ENCODE peak calls at places on chromosomes 12 and 14, in nine cellular contexts. Q, H, Y, A, X, R, I, T and O are unnamed samples.

GRCh38 chr12:6374781-6375150 is 597 bp downstream of the SCNN1A start:
- DNase-seq in Q (no peak), H (peak), Y (no peak), A (no peak), X (no peak), R (no peak), I (no peak), T (peak), O (no peak)

GRCh38 chr14:33669111-33669510 is 281.8 kb downstream of the EGLN3 start:
- DNase-seq in Q (no peak), H (no peak), Y (no peak), A (no peak), X (no peak), R (no peak), I (no peak), T (no peak), O (no peak)

GRCh38 chr14:88492272-88493089 is 62.3 kb downstream of the PTPN21 start:
- DNase-seq in Q (peak), H (peak), Y (peak), A (peak), X (no peak), R (peak), I (peak), T (no peak), O (no peak)

GRCh38 chr14:51460051-51460450 is 191.7 kb upstream of the FRMD6 start:
- DNase-seq in Q (no peak), H (no peak), Y (no peak), A (no peak), X (no peak), R (no peak), I (no peak), T (no peak), O (no peak)

GRCh38 chr12:89525002-89525823 is 617 bp upstream of the GALNT4 start:
- DNase-seq in Q (peak), H (peak), Y (no peak), A (peak), X (peak), R (peak), I (peak), T (peak), O (peak)

GRCh38 chr12:108337235-108338223 is 1.6 kb downstream of the CMKLR1 start:
- DNase-seq in Q (no peak), H (no peak), Y (no peak), A (no peak), X (no peak), R (peak), I (peak), T (no peak), O (no peak)

GRCh38 chr12:124681779-124682391 is 114.5 kb upstream of the NCOR2 start:
- DNase-seq in Q (no peak), H (no peak), Y (peak), A (no peak), X (peak), R (peak), I (peak), T (peak), O (peak)

GRCh38 chr12:53380797-53381738 is 1.1 kb downstream of the SP1 start:
- DNase-seq in Q (no peak), H (peak), Y (no peak), A (no peak), X (no peak), R (no peak), I (no peak), T (peak), O (no peak)

GRCh38 chr14:22432348-22432976 is 156.6 kb downstream of the DAD1 start:
- DNase-seq in Q (peak), H (peak), Y (no peak), A (no peak), X (no peak), R (peak), I (peak), T (no peak), O (no peak)

GRCh38 chr12:97061164-97061563 is 154.1 kb downstream of the NEDD1 start:
- DNase-seq in Q (no peak), H (no peak), Y (no peak), A (no peak), X (no peak), R (no peak), I (no peak), T (no peak), O (no peak)

GRCh38 chr12:29957835-29958234 is 174.1 kb upstream of the TMTC1 start:
- DNase-seq in Q (no peak), H (no peak), Y (no peak), A (no peak), X (no peak), R (no peak), I (no peak), T (no peak), O (no peak)

GRCh38 chr12:71585218-71585617 is 78.4 kb downstream of the ZFC3H1 start:
- DNase-seq in Q (no peak), H (no peak), Y (no peak), A (no peak), X (no peak), R (no peak), I (no peak), T (no peak), O (no peak)

GRCh38 chr12:2149091-2149490 is 96.3 kb downstream of the CACNA1C start:
- DNase-seq in Q (no peak), H (no peak), Y (no peak), A (no peak), X (no peak), R (no peak), I (no peak), T (no peak), O (no peak)

GRCh38 chr12:115000038-115000437 is 316.1 kb upstream of the TBX3 start:
- DNase-seq in Q (no peak), H (no peak), Y (no peak), A (no peak), X (no peak), R (no peak), I (peak), T (no peak), O (no peak)

GRCh38 chr12:121260091-121260490 is 36.4 kb downstream of the CAMKK2 start:
- DNase-seq in Q (no peak), H (no peak), Y (no peak), A (no peak), X (no peak), R (no peak), I (no peak), T (peak), O (no peak)

GRCh38 chr14:55388160-55388559 is 23.5 kb downstream of the ATG14 start:
- DNase-seq in Q (no peak), H (no peak), Y (no peak), A (no peak), X (no peak), R (no peak), I (no peak), T (no peak), O (no peak)

GRCh38 chr14:75978249-75978731 is 3.5 kb downstream of the TGFB3 start:
- DNase-seq in Q (peak), H (peak), Y (no peak), A (peak), X (no peak), R (no peak), I (no peak), T (peak), O (no peak)

GRCh38 chr12:117005417-117006046 is 93.7 kb downstream of the TESC start:
- DNase-seq in Q (no peak), H (no peak), Y (no peak), A (no peak), X (no peak), R (no peak), I (no peak), T (no peak), O (no peak)

GRCh38 chr12:108623577-108623976 is 10.1 kb downstream of the SELPLG start:
- DNase-seq in Q (no peak), H (no peak), Y (no peak), A (no peak), X (no peak), R (no peak), I (no peak), T (no peak), O (no peak)

GRCh38 chr12:26252946-26253345 is 57.6 kb downstream of the SSPN start:
- DNase-seq in Q (no peak), H (no peak), Y (no peak), A (no peak), X (no peak), R (no peak), I (no peak), T (no peak), O (no peak)

GRCh38 chr12:131038159-131038558 is 84.5 kb downstream of the ADGRD1 start:
- DNase-seq in Q (no peak), H (no peak), Y (no peak), A (no peak), X (no peak), R (no peak), I (no peak), T (peak), O (no peak)

GRCh38 chr12:126447346-126447745 is 1382.1 kb downstream of the AACS start:
- DNase-seq in Q (no peak), H (no peak), Y (peak), A (no peak), X (no peak), R (no peak), I (no peak), T (no peak), O (no peak)

GRCh38 chr12:11717533-11717961 is 68.1 kb downstream of the ETV6 start:
- DNase-seq in Q (no peak), H (no peak), Y (no peak), A (no peak), X (no peak), R (no peak), I (no peak), T (no peak), O (no peak)

GRCh38 chr14:97251423-97252155 is 454.4 kb downstream of the VRK1 start:
- DNase-seq in Q (no peak), H (no peak), Y (peak), A (no peak), X (no peak), R (no peak), I (no peak), T (no peak), O (no peak)

GRCh38 chr12:11581179-11581755 is 68.2 kb upstream of the ETV6 start:
- DNase-seq in Q (peak), H (peak), Y (no peak), A (peak), X (peak), R (peak), I (peak), T (no peak), O (no peak)

GRCh38 chr12:59780605-59781135 is 184.8 kb downstream of the SLC16A7 start:
- DNase-seq in Q (no peak), H (no peak), Y (no peak), A (no peak), X (no peak), R (no peak), I (no peak), T (no peak), O (no peak)

GRCh38 chr12:13204428-13204827 is 7.9 kb downstream of the EMP1 start:
- DNase-seq in Q (no peak), H (no peak), Y (no peak), A (no peak), X (no peak), R (no peak), I (no peak), T (no peak), O (no peak)

GRCh38 chr14:105448706-105449111 is 25.9 kb upstream of the CRIP2 start:
- DNase-seq in Q (peak), H (peak), Y (no peak), A (peak), X (peak), R (peak), I (peak), T (peak), O (peak)

GRCh38 chr14:68191567-68192321 is 372.2 kb downstream of the RAD51B start:
- DNase-seq in Q (no peak), H (no peak), Y (no peak), A (no peak), X (no peak), R (no peak), I (peak), T (no peak), O (no peak)

GRCh38 chr12:69553626-69554248 is 31.5 kb upstream of the CCT2 start:
- DNase-seq in Q (no peak), H (no peak), Y (no peak), A (no peak), X (no peak), R (no peak), I (no peak), T (no peak), O (no peak)

GRCh38 chr14:39230416-39230815 is 3.3 kb upstream of the MIA2 start:
- DNase-seq in Q (no peak), H (no peak), Y (no peak), A (no peak), X (no peak), R (no peak), I (no peak), T (no peak), O (no peak)

GRCh38 chr14:74948228-74949175 is 6.9 kb downstream of the PGF start:
- DNase-seq in Q (no peak), H (no peak), Y (no peak), A (no peak), X (no peak), R (peak), I (no peak), T (no peak), O (no peak)

DNA sequence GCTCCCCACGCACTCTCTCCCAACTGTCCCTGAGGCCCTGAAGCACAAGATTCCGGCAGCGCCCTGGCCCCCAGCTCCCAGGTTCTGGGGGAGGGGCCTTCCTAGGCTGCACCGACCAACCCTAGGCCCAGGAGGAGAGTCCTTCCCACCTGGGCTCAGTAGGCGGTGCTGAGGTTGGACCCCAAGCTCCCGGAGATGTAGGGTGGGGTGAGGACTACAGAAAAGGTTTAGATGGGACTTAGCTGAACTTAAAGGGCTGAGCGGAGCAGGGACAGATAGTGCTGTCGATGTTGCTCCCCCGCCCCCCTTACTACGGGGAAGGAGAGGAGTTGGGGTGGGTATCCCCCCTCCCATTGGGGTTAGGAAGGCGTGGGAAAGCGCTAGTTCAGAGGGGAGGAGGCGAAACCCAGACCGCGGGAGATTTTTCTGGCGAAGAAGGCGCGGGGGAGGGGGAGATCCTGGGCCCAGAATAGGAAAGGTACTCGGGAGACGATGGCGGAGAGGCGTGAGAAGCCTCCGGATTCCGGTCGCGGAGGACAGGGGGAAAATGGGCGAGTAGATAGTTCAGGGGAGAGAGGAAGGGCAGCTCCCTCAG is 4.2 kb upstream of the BAZ2A start:
- DNase-seq in Q (peak), H (peak), Y (no peak), A (peak), X (no peak), R (peak), I (peak), T (peak), O (no peak)
- H3K27ac ChIP-seq in Q (peak), H (peak), Y (peak), A (peak), X (peak), R (peak), I (peak), T (peak), O (peak)

DNA sequence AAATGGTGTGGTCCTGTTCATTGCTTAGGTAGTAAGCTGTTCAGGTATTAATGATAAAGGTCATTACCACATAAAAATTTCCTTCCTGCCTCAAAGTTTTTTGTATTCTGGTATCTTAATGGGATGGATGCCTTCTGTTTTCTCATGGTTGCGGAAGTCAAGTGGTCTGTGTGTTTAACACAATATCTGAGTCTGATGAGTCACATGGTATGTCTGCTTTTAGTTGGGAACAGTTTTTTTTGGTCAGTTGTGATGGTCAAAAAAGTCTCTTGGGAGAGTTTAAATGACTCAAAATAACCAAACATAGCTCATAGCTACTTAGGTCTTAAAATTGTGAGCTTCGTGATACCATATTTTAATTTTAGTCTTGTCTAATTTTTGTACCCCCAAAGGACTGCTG is 40.7 kb downstream of the STK38L start:
- DNase-seq in Q (no peak), H (no peak), Y (no peak), A (no peak), X (no peak), R (no peak), I (no peak), T (no peak), O (no peak)
- H3K27ac ChIP-seq in Q (peak), H (peak), Y (peak), A (no peak), X (peak), R (peak), I (no peak), T (peak), O (peak)

GRCh38 chr14:99038401-99038800 is 233.6 kb downstream of the BCL11B start:
- DNase-seq in Q (peak), H (no peak), Y (no peak), A (no peak), X (no peak), R (no peak), I (no peak), T (no peak), O (no peak)
- H3K27ac ChIP-seq in Q (no peak), H (no peak), Y (no peak), A (no peak), X (no peak), R (no peak), I (no peak), T (no peak), O (no peak)

GRCh38 chr12:32235251-32235650 is 128.6 kb downstream of the BICD1 start:
- DNase-seq in Q (no peak), H (no peak), Y (no peak), A (no peak), X (no peak), R (no peak), I (no peak), T (no peak), O (no peak)

GRCh38 chr12:32240210-32240609 is 133.6 kb downstream of the BICD1 start:
- DNase-seq in Q (no peak), H (no peak), Y (no peak), A (no peak), X (no peak), R (no peak), I (no peak), T (no peak), O (no peak)

DNA sequence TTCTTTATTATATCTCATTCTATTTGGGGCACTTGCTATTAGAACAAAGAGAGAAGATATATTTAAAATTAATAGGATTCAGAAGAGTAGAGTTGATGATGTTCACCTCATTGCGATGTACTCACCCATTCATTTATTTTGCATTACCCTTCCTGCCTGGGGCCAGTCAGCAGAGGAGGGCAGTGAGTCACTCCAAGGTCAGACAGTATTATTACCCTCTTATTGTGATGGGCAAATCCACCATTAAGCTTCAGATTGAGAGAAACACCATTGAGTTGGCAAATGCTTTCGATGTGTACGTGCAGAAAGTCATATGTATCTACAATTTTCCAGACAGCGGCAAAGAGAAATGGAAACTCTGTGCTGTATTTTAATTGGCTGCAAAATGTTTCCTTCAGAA is 134.2 kb downstream of the BICD1 start:
- DNase-seq in Q (no peak), H (no peak), Y (no peak), A (no peak), X (no peak), R (no peak), I (no peak), T (no peak), O (no peak)
- H3K27ac ChIP-seq in Q (no peak), H (no peak), Y (no peak), A (no peak), X (no peak), R (no peak), I (no peak), T (no peak), O (no peak)

DNA sequence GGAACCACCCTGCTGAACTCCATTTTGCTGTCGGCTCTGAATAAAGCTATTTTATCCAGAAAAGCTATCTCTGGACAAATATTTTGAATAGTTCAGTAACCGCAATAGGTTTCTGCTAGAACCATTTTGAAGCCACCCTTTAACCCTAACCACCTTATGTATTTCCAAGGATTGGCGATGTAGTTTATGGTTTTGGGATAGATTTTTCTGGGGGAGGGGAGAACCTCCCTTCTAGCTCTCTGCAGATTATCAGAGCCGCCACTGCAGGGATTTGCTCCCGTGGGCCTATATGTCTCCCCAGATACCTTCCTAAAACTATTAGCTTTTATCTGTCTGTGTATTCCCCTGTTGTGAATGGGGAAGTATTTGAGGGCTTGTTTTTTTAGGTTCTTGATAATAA is 1.8 kb upstream of the TUBA1B start:
- DNase-seq in Q (no peak), H (no peak), Y (no peak), A (no peak), X (no peak), R (no peak), I (no peak), T (no peak), O (no peak)
- H3K27ac ChIP-seq in Q (peak), H (no peak), Y (peak), A (no peak), X (peak), R (peak), I (peak), T (no peak), O (peak)